ENCODE peak calls at places on chromosomes 13 and 19, in four cellular contexts. T, J, V and W are unnamed samples. For H3K9me3, the result is how much of the 10 kb centered on the place peaks cover.

GRCh38 chr13:21320642-21321034 is 138.5 kb downstream of the ZDHHC20 start:
- DNase-seq in V (no peak), J (no peak), T (no peak), W (no peak)

GRCh38 chr13:99821741-99822140 is 149.8 kb downstream of the ZIC5 start:
- DNase-seq in T (no peak), J (no peak), V (no peak), W (no peak)

GRCh38 chr19:4673216-4673615 is 3.1 kb upstream of the MYDGF start:
- DNase-seq in T (no peak), V (no peak), J (no peak), W (no peak)

GRCh38 chr13:28138012-28138755 is at the start of gene PAN3:
- DNase-seq in J (peak), V (peak), T (peak), W (peak)

GRCh38 chr19:50333737-50334617 is 4.8 kb upstream of the KCNC3 start:
- DNase-seq in V (peak), J (no peak), T (no peak), W (peak)

GRCh38 chr19:30423481-30423880 is 51.3 kb downstream of the ZNF536 start:
- DNase-seq in J (no peak), T (no peak), V (no peak), W (no peak)

GRCh38 chr19:49456351-49456750 is 3.3 kb downstream of the ALDH16A1 start:
- DNase-seq in J (no peak), T (no peak), V (no peak), W (no peak)

GRCh38 chr19:47719047-47719885 is 6.0 kb downstream of the EHD2 start:
- DNase-seq in V (peak), T (peak), J (peak), W (peak)

GRCh38 chr19:39412100-39412866 is at the start of gene PLEKHG2:
- DNase-seq in V (peak), J (peak), T (peak), W (peak)

GRCh38 chr19:15330801-15331418 is 1.4 kb downstream of the BRD4 start:
- DNase-seq in J (no peak), V (no peak), T (no peak), W (no peak)

GRCh38 chr13:99862243-99862642 is 109.3 kb downstream of the ZIC5 start:
- DNase-seq in T (no peak), J (no peak), V (no peak), W (no peak)

GRCh38 chr19:29687897-29688728 is 22.9 kb downstream of the PLEKHF1 start:
- DNase-seq in T (no peak), V (no peak), J (no peak), W (no peak)

GRCh38 chr13:30346159-30346788 is 38.9 kb upstream of the KATNAL1 start:
- DNase-seq in J (no peak), T (no peak), V (no peak), W (peak)

GRCh38 chr13:48531416-48532145 is 1.3 kb downstream of the RCBTB2 start:
- DNase-seq in T (peak), J (no peak), V (no peak), W (no peak)

GRCh38 chr13:37386276-37386675 is 212.3 kb downstream of the POSTN start:
- DNase-seq in J (no peak), T (no peak), V (no peak), W (no peak)

GRCh38 chr13:85241045-85241444 is 558.2 kb downstream of the SLITRK6 start:
- DNase-seq in T (no peak), J (no peak), V (no peak), W (no peak)

DNA sequence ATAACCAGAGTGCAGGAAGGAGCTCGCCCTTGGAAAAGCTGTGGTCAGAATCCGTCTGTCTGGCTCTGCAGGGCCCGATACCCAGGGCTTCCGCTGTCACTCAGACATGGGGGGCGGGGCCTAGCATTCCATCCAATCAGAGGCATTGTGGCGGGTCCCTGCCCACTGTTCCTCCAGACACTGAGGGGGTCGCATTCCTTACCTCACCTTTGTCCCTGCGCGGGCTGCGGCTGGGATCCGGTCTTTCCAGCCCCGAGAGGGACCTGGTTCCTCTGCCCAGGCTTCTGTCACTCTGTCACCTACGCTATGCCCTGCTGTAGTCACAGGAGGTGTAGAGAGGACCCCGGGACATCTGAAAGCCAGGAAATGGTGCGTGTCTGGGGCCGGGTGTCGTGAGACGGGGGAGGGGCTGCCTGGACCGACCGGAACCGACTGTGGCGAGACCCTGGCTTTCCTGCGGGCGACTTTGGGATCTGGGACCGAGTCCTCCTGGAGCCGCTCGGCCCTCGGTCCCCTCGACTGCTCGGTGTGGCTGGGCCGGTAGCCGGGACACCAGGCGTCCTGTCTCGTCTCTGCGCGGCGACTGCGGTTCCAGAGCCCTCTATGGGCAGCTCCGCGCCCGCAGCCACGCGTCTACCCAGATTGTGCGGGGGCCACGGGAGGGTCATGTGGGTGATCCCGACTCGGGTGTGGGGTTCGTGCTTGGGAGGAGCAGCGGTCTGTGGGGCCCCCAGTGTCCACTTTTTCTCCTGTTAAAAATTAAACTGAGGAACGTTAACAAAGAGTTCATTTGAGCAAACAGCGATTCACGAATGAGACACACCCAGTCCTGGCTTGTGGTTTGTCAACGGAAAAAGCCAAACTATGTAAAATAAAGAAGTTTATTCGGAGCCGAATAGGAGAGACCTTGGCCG is at the start of gene ZNF69:
- DNase-seq in J (peak), T (peak), V (peak), W (peak)
- TF ChIP-seq POLR2AphosphoS5 in J (peak), T (peak), V (no peak), W (peak)

DNA sequence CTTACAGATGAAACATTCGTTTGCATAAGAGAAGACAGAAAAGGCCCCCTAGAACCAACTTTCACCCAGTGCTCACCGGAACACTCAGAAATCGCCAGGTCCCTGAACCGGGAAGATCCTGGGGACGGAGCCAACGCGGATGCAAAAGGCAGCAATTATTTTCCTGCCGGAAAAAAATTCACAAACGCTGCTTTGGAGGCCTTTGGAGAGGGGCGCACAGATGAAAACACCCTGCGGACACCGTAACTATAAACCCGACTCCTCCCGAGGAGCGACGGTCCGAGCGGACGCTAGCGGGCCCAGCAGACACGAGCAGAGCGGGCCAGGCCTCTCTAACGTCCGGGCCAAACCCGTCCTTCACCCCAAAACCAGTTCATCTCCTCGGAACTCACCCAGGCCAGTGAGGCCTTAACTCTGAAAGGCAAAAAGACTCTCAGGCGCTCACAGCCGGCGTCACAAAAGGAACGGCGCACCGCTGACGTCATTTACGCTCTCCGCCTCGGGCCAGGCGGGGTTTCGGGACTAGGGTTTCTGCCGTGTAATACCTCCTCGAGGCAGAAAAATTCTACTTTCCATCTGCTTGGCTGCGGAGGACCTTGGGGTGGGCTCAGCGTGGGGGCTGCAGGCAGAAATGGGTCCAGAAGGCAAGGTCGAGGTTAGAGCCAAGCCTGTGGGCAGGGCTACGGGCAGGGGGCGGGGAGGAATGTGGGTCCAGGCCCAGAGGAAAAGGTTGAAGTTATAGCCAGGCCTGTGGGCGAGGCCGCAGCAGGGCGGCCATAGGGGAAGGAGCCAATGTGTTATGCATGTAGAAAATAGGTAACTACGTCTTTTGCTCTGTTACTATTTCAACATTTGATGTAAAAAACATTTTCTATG is at the start of gene ZNF426:
- DNase-seq in J (peak), T (peak), V (peak), W (peak)
- H3K9me3 ChIP-seq in J (under half), T (under half), V (under half), W (half or more)

DNA sequence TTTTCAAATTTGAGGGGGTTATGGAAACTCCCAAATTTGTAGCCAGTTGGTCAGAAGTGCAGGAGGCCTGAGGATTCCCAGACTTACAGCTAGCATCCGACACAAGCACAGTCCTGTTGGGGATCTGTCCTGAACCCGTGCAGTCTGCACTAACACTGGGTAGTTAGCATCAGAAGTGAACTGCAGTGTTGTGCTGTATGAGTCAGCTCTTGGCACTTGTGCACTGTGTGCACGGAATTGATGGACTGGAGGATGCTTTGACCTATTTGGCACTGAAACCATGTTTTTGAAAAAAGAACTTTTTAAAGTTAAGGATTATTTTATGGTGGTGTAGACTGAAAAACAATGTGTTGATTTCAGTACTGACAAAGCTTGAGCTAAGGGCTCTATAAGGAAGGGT is 279.0 kb downstream of the NHLRC3 start:
- DNase-seq in J (no peak), T (no peak), V (no peak), W (no peak)
- TF ChIP-seq CTCF in J (no peak), T (no peak), V (no peak), W (no peak)

GRCh38 chr13:107138987-107139386 is 571.0 kb upstream of the ARGLU1 start:
- DNase-seq in V (no peak), T (no peak), J (no peak), W (no peak)

GRCh38 chr13:107138468-107138867 is 570.5 kb upstream of the ARGLU1 start:
- DNase-seq in J (no peak), V (no peak), T (no peak), W (no peak)

GRCh38 chr13:107144432-107144831 is 576.5 kb upstream of the ARGLU1 start:
- DNase-seq in V (no peak), T (no peak), J (no peak), W (no peak)

GRCh38 chr13:107141767-107142166 is 573.8 kb upstream of the ARGLU1 start:
- DNase-seq in T (no peak), V (no peak), J (no peak), W (no peak)
- TF ChIP-seq POLR2AphosphoS5 in T (no peak), V (no peak), J (no peak), W (no peak)

GRCh38 chr19:9531933-9532332 is 6.5 kb downstream of the ZNF426 start:
- DNase-seq in V (no peak), T (peak), J (no peak), W (no peak)
- H3K9me3 ChIP-seq in V (half or more), T (under half), J (half or more), W (half or more)

DNA sequence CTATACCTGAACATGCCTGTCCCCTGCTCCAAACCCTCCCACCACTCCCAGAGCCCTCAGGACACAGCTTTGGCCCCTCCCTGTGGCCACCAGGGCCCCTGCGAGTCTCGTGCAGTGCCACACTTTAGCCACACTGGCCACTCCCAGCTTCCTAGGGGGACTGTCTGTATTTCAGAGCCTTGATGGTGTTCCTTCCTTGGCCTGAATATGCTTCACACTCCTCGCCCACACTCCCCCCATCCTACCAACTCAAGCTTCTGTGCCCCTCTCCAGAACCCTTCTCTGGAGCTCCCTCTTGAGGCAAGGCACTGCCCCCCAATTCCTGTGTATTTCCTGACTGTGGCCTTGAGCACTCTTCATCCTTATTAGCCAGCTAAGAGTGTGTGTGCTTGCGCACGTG is 80.2 kb downstream of the DPF1 start:
- DNase-seq in V (no peak), J (no peak), T (no peak), W (no peak)
- TF ChIP-seq CTCF in V (no peak), J (no peak), T (peak), W (no peak)